ENCODE peak calls at places on chromosome 1, in ten cellular contexts. Z is transverse colon, M is Peyer's patch, O is stomach, T is K562, X is body of pancreas, V is right lobe of liver, N is upper lobe of left lung, P is ovary, B is prostate gland. R is an unnamed sample.

GRCh38 chr1:160284220-160284781 is 632 bp downstream of the PEX19 start:
- DNase-seq in O (peak; percentile 28), M (peak; percentile 28), V (peak; percentile 70), X (no peak), B (no peak), T (no peak), P (no peak), N (no peak), Z (peak; percentile 41), R (peak; percentile 26)

GRCh38 chr1:112744019-112744578 is 29.0 kb upstream of the PPM1J start:
- DNase-seq in M (no peak), Z (peak; percentile 13), B (no peak), O (no peak), P (peak; percentile 37), V (no peak), T (no peak), X (peak; percentile 23), N (peak; percentile 86), R (peak; percentile 43)

GRCh38 chr1:26181586-26182371 is 4.5 kb downstream of the CNKSR1 start:
- DNase-seq in Z (no peak), P (no peak), N (no peak), M (no peak), O (no peak), X (no peak), B (no peak), V (no peak), T (no peak), R (no peak)

GRCh38 chr1:177566495-177566894 is 395.7 kb downstream of the BRINP2 start:
- DNase-seq in T (no peak), Z (peak; percentile 13), M (no peak), B (no peak), P (no peak), V (no peak), O (no peak), X (no peak), N (no peak), R (no peak)

GRCh38 chr1:47701741-47702515 is 264.1 kb downstream of the FOXD2 start:
- DNase-seq in V (no peak), B (no peak), T (no peak), Z (peak; percentile 72), P (no peak), M (no peak), X (no peak), N (no peak), O (no peak), R (no peak)

GRCh38 chr1:184433928-184434502 is 47.2 kb downstream of the C1orf21 start:
- DNase-seq in T (no peak), X (no peak), Z (no peak), B (no peak), V (no peak), M (no peak), O (no peak), N (no peak), P (no peak), R (no peak)

GRCh38 chr1:164617607-164618564 is 58.9 kb downstream of the PBX1 start:
- DNase-seq in N (no peak), X (no peak), M (no peak), O (no peak), V (no peak), P (no peak), B (no peak), T (peak; percentile 31), Z (peak; percentile 43), R (peak; percentile 59)

GRCh38 chr1:167899253-167899681 is 14.7 kb downstream of the ADCY10 start:
- DNase-seq in T (no peak), V (peak; percentile 86), P (peak; percentile 14), O (peak; percentile 93), N (no peak), B (peak; percentile 81), M (no peak), Z (no peak), X (peak; percentile 54), R (peak; percentile 64)

DNA sequence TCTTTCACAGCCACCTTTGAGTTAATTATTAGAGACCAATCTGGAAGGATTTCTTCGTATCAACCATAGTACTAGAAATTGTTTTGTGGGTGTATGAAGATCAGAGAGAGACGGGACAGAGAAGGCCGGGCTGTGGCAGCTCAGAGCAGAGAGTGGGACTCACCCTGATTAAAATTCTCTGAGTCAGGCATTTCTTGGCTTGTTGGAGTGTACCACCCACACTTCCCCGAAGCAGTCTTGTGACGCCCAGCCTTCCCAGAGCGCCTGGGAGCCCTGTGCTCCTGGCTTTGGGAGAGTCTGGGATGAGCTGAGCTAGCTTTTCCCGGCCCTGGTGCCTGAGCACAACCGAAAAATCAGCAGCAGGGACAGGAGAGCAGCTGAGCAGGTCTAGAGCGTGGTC is 19.4 kb downstream of the PLEKHM2 start:
- DNase-seq in X (peak; percentile 63), O (peak; percentile 60), N (no peak), V (peak; percentile 63), P (peak; percentile 88), B (peak; percentile 49), Z (peak; percentile 49), T (no peak), M (no peak), R (peak; percentile 36)
- TF ChIP-seq POLR2A in X (no peak), O (no peak), N (no peak), V (no peak), P (peak; percentile 71), B (peak; percentile 42), Z (peak; percentile 9), T (no peak), M (no peak), R (no peak)

GRCh38 chr1:183147735-183148134 is 38.3 kb upstream of the LAMC2 start:
- DNase-seq in M (no peak), P (no peak), N (no peak), Z (no peak), O (no peak), V (no peak), B (no peak), T (no peak), X (no peak), R (no peak)
- H3K27ac ChIP-seq in M (no peak overlapping the region), P (no peak overlapping the region), N (no peak overlapping the region), Z (peak overlapping the region; percentile 50), O (peak overlapping the region; percentile 67), V (no peak overlapping the region), B (no peak overlapping the region), T (no peak overlapping the region), X (no peak overlapping the region), R (no peak overlapping the region)

DNA sequence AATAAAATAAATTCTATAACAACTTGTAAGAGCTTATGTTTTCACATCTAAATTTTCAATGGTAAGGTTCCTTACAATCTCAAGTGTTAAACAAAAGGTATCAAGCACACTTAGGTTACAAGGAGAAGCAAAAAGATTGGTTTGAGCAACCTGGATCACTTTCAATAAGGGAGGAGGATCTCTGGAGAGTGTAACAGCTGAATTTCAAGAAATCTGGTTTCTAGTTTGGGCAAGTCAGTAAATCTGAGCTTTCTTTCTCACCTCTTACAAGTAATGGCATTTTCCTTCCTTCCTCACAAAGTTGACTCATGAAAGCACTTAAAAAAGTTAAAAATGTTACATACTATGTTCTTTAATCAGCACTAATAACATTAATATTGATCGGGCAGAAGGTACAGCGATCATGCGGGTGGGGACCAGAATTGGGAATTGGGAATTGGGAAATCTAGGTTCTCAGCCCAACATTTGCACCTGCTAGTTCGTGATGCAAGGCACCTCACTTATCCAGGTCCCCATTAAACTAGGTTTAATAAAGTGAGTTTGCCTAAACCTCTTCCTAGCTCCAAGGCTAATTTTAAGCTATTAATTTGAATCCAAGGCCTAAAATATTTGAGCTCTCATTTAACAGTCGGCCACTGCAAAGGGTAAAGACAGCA is 3.1 kb downstream of the NUCKS1 start:
- DNase-seq in N (no peak), Z (no peak), V (no peak), T (no peak), X (no peak), O (no peak), P (no peak), B (no peak), M (no peak), R (no peak)
- H3K4me3 ChIP-seq in N (no peak overlapping the region), Z (peak overlapping the region; percentile 89), V (peak overlapping the region; percentile 1), T (no peak overlapping the region), X (no peak overlapping the region), O (peak overlapping the region; percentile 82), P (no peak overlapping the region), B (no peak overlapping the region), M (no peak overlapping the region), R (no peak overlapping the region)

GRCh38 chr1:235277709-235278108 is 50.3 kb downstream of the ARID4B start:
- DNase-seq in V (no peak), T (no peak), Z (no peak), O (no peak), X (no peak), N (no peak), P (no peak), M (no peak), B (no peak), R (no peak)
- TF ChIP-seq POLR2A in V (no peak), T (no peak), Z (no peak), O (no peak), X (no peak), N (no peak), P (no peak), M (no peak), B (no peak), R (no peak)

GRCh38 chr1:245773344-245773743 is 618.6 kb downstream of the KIF26B start:
- DNase-seq in V (no peak), M (no peak), O (no peak), N (peak; percentile 18), B (no peak), Z (no peak), T (no peak), X (no peak), P (no peak), R (no peak)

GRCh38 chr1:245770191-245770590 is 615.4 kb downstream of the KIF26B start:
- DNase-seq in V (no peak), M (no peak), O (no peak), P (no peak), Z (no peak), B (no peak), T (no peak), N (no peak), X (no peak), R (no peak)

GRCh38 chr1:245772739-245773138 is 618.0 kb downstream of the KIF26B start:
- DNase-seq in X (no peak), B (no peak), M (no peak), N (no peak), T (no peak), O (no peak), V (no peak), P (no peak), Z (no peak), R (no peak)

GRCh38 chr1:245772325-245772724 is 617.5 kb downstream of the KIF26B start:
- DNase-seq in V (no peak), Z (no peak), P (no peak), B (no peak), T (no peak), O (no peak), X (no peak), N (no peak), M (no peak), R (no peak)

DNA sequence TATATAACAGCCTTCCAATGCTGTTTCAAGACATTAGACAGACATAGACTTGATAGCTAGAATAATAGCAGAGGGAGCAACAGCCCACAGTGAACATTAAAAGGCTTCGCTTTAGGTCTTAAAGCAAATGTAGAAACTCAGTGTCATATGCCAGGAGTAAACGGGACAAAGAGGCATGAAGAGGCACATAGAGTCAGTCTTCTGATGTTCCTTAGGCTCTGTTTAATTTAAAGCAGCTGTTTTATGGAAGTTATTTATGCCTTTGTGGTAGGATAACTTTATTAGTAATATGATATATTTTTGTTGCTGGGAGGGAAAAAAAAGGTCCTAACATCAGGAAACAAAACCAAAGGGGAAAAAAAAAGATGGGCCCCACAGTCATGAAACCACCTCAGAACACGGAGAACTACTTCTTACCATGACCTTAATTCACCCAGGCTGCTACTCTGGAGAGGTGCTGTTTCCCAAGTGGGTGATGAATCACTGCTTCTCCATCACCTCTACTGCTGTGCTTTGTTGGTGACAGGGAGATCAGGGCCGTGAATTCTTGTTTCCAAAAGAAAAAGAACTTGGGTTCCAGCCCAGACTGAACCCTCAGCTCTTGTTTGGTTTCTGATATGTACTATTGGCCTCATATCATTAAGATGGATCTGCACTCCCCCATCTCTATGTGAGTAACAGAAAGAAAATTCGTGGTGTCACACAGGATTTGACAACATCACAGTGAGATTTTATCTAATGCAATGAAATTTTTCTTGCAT is 616.9 kb downstream of the KIF26B start:
- DNase-seq in Z (no peak), T (no peak), N (no peak), V (no peak), P (no peak), B (no peak), X (no peak), M (no peak), O (no peak), R (no peak)
- H3K27ac ChIP-seq in Z (no peak overlapping the region), T (no peak overlapping the region), N (no peak overlapping the region), V (no peak overlapping the region), P (no peak overlapping the region), B (no peak overlapping the region), X (no peak overlapping the region), M (no peak overlapping the region), O (no peak overlapping the region), R (no peak overlapping the region)

R was measured in thyroid gland.